ENCODE peak calls at places on chromosomes 7 and 10, in eight cellular contexts. W is OCI-LY7, X is fibroblast of lung, J is body of pancreas, F is cardiac muscle cell, S is endodermal cell, R is left ventricle myocardium inferior, H is K562. D is an unnamed sample.

GRCh38 chr10:30383366-30383765 is 34.3 kb upstream of the MTPAP start:
- DNase-seq in F (peak), X (peak), J (no peak), S (no peak), R (no peak), W (no peak), H (no peak), D (no peak)

GRCh38 chr10:6237189-6237496 is 34.4 kb downstream of the PFKFB3 start:
- DNase-seq in J (no peak), S (peak), W (no peak), F (no peak), X (no peak), R (no peak), H (no peak), D (no peak)

GRCh38 chr10:74917481-74918077 is 91.2 kb downstream of the KAT6B start:
- DNase-seq in J (no peak), R (no peak), W (no peak), X (peak), F (no peak), S (no peak), H (no peak), D (no peak)

GRCh38 chr7:106640368-106641141 is 20.4 kb downstream of the CCDC71L start:
- DNase-seq in H (no peak), S (no peak), W (no peak), X (no peak), J (no peak), F (no peak), R (no peak), D (no peak)

GRCh38 chr10:70324951-70325781 is 41.4 kb upstream of the NPFFR1 start:
- DNase-seq in F (no peak), R (no peak), W (no peak), J (no peak), S (peak), H (no peak), X (no peak), D (no peak)

GRCh38 chr10:23448802-23449570 is 10.1 kb downstream of the OTUD1 start:
- DNase-seq in X (peak), F (no peak), J (no peak), H (no peak), W (peak), S (no peak), R (no peak), D (no peak)

GRCh38 chr7:7178081-7178480 is 4.3 kb upstream of the C1GALT1 start:
- DNase-seq in R (no peak), X (no peak), J (no peak), S (no peak), F (no peak), H (no peak), W (no peak), D (no peak)

GRCh38 chr7:77262311-77262710 is 62.7 kb upstream of the FGL2 start:
- DNase-seq in W (no peak), X (no peak), H (no peak), R (no peak), F (no peak), J (no peak), S (no peak), D (no peak)

GRCh38 chr10:132257271-132257670 is 50.5 kb downstream of the STK32C start:
- DNase-seq in F (no peak), W (no peak), S (no peak), J (no peak), X (peak), H (peak), R (no peak), D (no peak)

GRCh38 chr7:1169409-1170368 is 9.7 kb upstream of the ZFAND2A start:
- DNase-seq in H (peak), F (peak), X (peak), J (peak), R (peak), W (peak), S (peak), D (no peak)

GRCh38 chr7:19538036-19538435 is 170.8 kb downstream of the POLR1F start:
- DNase-seq in R (no peak), J (no peak), X (no peak), F (no peak), S (no peak), H (no peak), W (no peak), D (no peak)

GRCh38 chr10:1461016-1461415 is 276.3 kb downstream of the ADARB2 start:
- DNase-seq in H (no peak), R (no peak), S (no peak), F (no peak), J (no peak), W (no peak), X (no peak), D (no peak)

GRCh38 chr10:55476129-55476528 is 675.1 kb upstream of the PCDH15 start:
- DNase-seq in W (no peak), F (no peak), J (no peak), H (no peak), S (no peak), R (no peak), X (no peak), D (no peak)

GRCh38 chr7:99876491-99876890 is 342 bp downstream of the OR2AE1 start:
- DNase-seq in W (no peak), R (no peak), H (peak), J (no peak), X (no peak), S (no peak), F (no peak), D (no peak)

GRCh38 chr10:807958-808353 is 118.5 kb upstream of the DIP2C start:
- DNase-seq in X (no peak), H (no peak), F (no peak), S (no peak), W (no peak), J (no peak), R (no peak), D (no peak)

GRCh38 chr10:59499460-59499859 is 137.1 kb upstream of the FAM13C start:
- DNase-seq in R (no peak), W (no peak), H (no peak), S (peak), F (no peak), X (no peak), J (no peak), D (no peak)

GRCh38 chr10:128316925-128317324 is 190.7 kb upstream of the MKI67 start:
- DNase-seq in F (no peak), J (no peak), W (no peak), S (peak), R (no peak), X (no peak), H (no peak), D (no peak)

GRCh38 chr10:8691498-8692017 is 637.1 kb downstream of the GATA3 start:
- DNase-seq in W (no peak), S (no peak), J (no peak), R (no peak), F (no peak), H (no peak), X (no peak), D (no peak)

GRCh38 chr7:151509670-151510333 is 9.9 kb downstream of the RHEB start:
- DNase-seq in W (no peak), H (no peak), J (no peak), R (no peak), X (no peak), F (no peak), S (no peak), D (no peak)

GRCh38 chr7:66630529-66630928 is 1.8 kb downstream of the KCTD7 start:
- DNase-seq in H (no peak), S (no peak), R (no peak), W (no peak), F (no peak), J (no peak), X (no peak), D (no peak)

GRCh38 chr7:99392659-99393362 is 15.6 kb downstream of the PDAP1 start:
- DNase-seq in J (peak), R (peak), F (peak), S (peak), W (peak), H (peak), X (peak), D (peak)

GRCh38 chr7:105450177-105450861 is 61.6 kb upstream of the SRPK2 start:
- DNase-seq in X (no peak), F (no peak), H (no peak), S (no peak), J (no peak), W (no peak), R (no peak), D (no peak)

GRCh38 chr10:8044908-8045727 is 9.4 kb upstream of the GATA3 start:
- DNase-seq in F (no peak), J (no peak), X (no peak), H (no peak), S (peak), R (no peak), W (no peak), D (no peak)

GRCh38 chr10:5506246-5506645 is 6.9 kb upstream of the CALML5 start:
- DNase-seq in R (no peak), F (no peak), J (no peak), X (no peak), W (no peak), H (no peak), S (no peak), D (no peak)

GRCh38 chr10:119520283-119520682 is 22.2 kb downstream of the RGS10 start:
- DNase-seq in R (no peak), H (peak), W (no peak), X (no peak), S (peak), F (no peak), J (no peak), D (no peak)

GRCh38 chr10:112904000-112904399 is 46.0 kb upstream of the TCF7L2 start:
- DNase-seq in X (no peak), R (no peak), W (no peak), S (no peak), F (no peak), H (no peak), J (no peak), D (no peak)

GRCh38 chr10:15571570-15571969 is 148.2 kb downstream of the ITGA8 start:
- DNase-seq in R (peak), F (peak), H (no peak), X (peak), S (no peak), W (no peak), J (peak), D (peak)

GRCh38 chr10:118163227-118163626 is 116.5 kb upstream of the RAB11FIP2 start:
- DNase-seq in F (no peak), W (no peak), X (no peak), J (no peak), S (no peak), H (no peak), R (no peak), D (no peak)

GRCh38 chr10:29950391-29950790 is 109.0 kb downstream of the JCAD start:
- DNase-seq in W (no peak), F (no peak), J (no peak), S (no peak), R (no peak), X (peak), H (no peak), D (no peak)

GRCh38 chr10:124747745-124748144 is 3.6 kb upstream of the FAM53B start:
- DNase-seq in X (no peak), F (no peak), H (no peak), R (no peak), W (no peak), S (no peak), J (no peak), D (no peak)

GRCh38 chr7:6392712-6393666 is 54.8 kb downstream of the DAGLB start:
- DNase-seq in X (peak), H (peak), F (peak), W (no peak), R (peak), J (peak), S (no peak), D (peak)

GRCh38 chr7:46811529-46811928 is 770.4 kb downstream of the TNS3 start:
- DNase-seq in H (no peak), F (no peak), W (no peak), X (peak), J (peak), S (no peak), R (peak), D (no peak)

GRCh38 chr7:78770422-78771410 is 682.8 kb downstream of the MAGI2 start:
- DNase-seq in R (no peak), W (no peak), F (peak), H (no peak), S (peak), X (peak), J (peak), D (no peak)

DNA sequence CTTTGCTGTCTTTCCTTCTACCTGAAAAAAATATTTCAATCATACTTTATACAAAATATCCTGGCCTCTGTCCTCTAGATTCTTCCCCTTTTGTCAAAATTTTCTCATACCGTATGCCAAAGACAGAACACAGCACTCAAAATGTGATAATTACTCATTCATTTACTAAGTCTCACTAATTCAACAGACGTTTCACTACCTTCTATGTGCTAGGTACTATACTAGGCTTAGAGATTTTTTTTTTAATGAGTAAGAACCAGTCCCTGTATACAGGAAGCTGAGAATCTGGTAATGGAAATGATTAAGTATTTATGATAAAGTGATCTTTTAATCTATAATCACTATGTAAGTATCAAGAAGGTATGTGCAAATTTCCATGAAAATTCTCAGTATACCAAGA is 128.0 kb downstream of the ELAPOR2 start:
- DNase-seq in W (no peak), R (no peak), H (no peak), J (no peak), X (no peak), S (no peak), F (no peak), D (no peak)
- TF ChIP-seq CTCF in W (no peak), R (no peak), H (no peak), J (no peak), X (no peak), S (no peak), F (no peak), D (no peak)

DNA sequence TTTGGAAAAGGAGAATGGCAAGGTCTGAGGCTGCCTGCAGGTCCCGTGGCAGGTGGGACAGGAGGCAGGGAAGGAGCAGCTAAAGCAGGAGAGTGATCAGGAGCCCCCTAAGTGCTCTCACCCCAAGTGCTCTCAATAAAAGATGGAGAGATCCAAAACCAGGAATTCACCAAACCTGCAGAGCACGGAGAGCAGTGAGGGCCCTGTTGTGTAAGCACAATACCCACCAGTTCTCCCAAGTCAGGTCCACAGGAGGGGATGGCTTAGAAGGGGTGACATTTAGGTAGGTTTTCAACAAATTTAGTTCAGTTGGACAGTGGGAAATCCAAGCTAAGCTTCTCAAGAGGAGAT is 40.8 kb downstream of the GNA12 start:
- DNase-seq in X (no peak), J (no peak), S (no peak), F (no peak), R (no peak), H (no peak), W (no peak), D (no peak)
- H3K4me3 ChIP-seq in X (peak), J (no peak), S (no peak), F (no peak), R (peak), H (no peak), W (no peak), D (peak)

GRCh38 chr10:130341325-130341724 is 205.1 kb downstream of the GLRX3 start:
- DNase-seq in J (peak), H (peak), W (peak), S (peak), R (no peak), F (peak), X (no peak), D (no peak)
- TF ChIP-seq CTCF in J (peak), H (peak), W (peak), S (peak), R (peak), F (no peak), X (no peak), D (peak)

DNA sequence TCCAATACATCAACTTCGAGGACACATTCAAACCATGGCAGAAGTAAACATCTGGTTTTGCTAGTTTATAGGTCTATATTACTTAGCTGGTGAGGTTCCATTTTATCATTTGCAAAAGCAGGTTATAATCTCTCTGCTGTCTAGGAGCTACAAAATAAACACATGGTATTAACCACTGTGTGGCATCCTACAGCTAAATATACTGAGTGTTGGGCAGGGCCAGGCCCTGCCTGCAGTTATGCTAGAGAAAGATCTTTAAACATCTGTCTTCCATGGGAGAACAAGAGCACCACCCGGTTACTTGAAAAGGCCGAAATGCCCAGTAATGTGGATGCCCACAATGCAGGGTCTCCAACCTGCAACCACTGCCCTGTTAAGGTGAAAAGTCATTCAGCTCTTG is 20.6 kb upstream of the FKBP9 start:
- DNase-seq in J (no peak), F (no peak), X (no peak), R (no peak), H (no peak), S (no peak), W (no peak), D (no peak)
- H3K4me3 ChIP-seq in J (no peak), F (no peak), X (no peak), R (peak), H (no peak), S (no peak), W (no peak), D (no peak)